ENCODE peak calls at places on chromosomes 5 and 9, in ten cellular contexts. W is neuronal stem cell, L is heart left ventricle, F is tibial nerve, Q is A549, O is aorta, A is small intestine, Y is DND-41, X is HAP-1, G is tibial artery. M is an unnamed sample.
A peak's percentile ranks its signal among the peaks of the same experiment; 100 is the strongest.

GRCh38 chr5:94017579-94017978 is 276.2 kb upstream of the POU5F2 start:
- DNase-seq in W (no peak), L (no peak), F (no peak), Q (no peak), O (no peak), A (no peak), Y (no peak), X (no peak), G (no peak), M (no peak)

GRCh38 chr5:150266807-150267408 is 22.7 kb downstream of the CAMK2A start:
- DNase-seq in W (no peak), L (no peak), F (peak; percentile 15), Q (no peak), O (no peak), A (no peak), Y (no peak), X (no peak), G (no peak), M (no peak)

GRCh38 chr9:2359821-2360220 is 261.8 kb upstream of the VLDLR start:
- DNase-seq in W (peak; percentile 31), L (no peak), F (no peak), Q (no peak), O (no peak), A (no peak), Y (no peak), X (no peak), G (no peak), M (no peak)

GRCh38 chr9:1200847-1201251 is 150.7 kb downstream of the DMRT2 start:
- DNase-seq in W (no peak), L (peak; percentile 51), F (no peak), Q (no peak), O (no peak), A (no peak), Y (no peak), X (no peak), G (no peak), M (no peak)

GRCh38 chr5:24163091-24163490 is 481.7 kb downstream of the CDH10 start:
- DNase-seq in W (no peak), L (no peak), F (no peak), Q (peak; percentile 5), O (no peak), A (no peak), Y (no peak), X (no peak), G (no peak), M (no peak)

GRCh38 chr9:98532574-98532973 is 176.2 kb downstream of the GABBR2 start:
- DNase-seq in W (no peak), L (no peak), F (no peak), Q (no peak), O (no peak), A (no peak), Y (no peak), X (no peak), G (no peak), M (no peak)

GRCh38 chr5:80668016-80668969 is 13.5 kb upstream of the DHFR start:
- DNase-seq in W (no peak), L (no peak), F (no peak), Q (no peak), O (no peak), A (peak; percentile 85), Y (peak; percentile 45), X (no peak), G (no peak), M (no peak)

GRCh38 chr9:35757527-35758275 is 3.6 kb upstream of the MSMP start:
- DNase-seq in W (no peak), L (peak; percentile 48), F (no peak), Q (peak; percentile 52), O (no peak), A (peak; percentile 67), Y (no peak), X (peak; percentile 53), G (peak; percentile 54), M (no peak)

GRCh38 chr5:128711216-128711615 is 173.2 kb upstream of the FBN2 start:
- DNase-seq in W (no peak), L (no peak), F (no peak), Q (no peak), O (no peak), A (no peak), Y (no peak), X (no peak), G (no peak), M (no peak)

GRCh38 chr5:141787376-141787775 is 90.8 kb downstream of the PCDH1 start:
- DNase-seq in W (no peak), L (no peak), F (peak; percentile 8), Q (no peak), O (no peak), A (peak; percentile 56), Y (no peak), X (no peak), G (no peak), M (no peak)

GRCh38 chr9:5422276-5422675 is 15.4 kb downstream of the PLGRKT start:
- DNase-seq in W (no peak), L (no peak), F (no peak), Q (no peak), O (no peak), A (no peak), Y (no peak), X (no peak), G (no peak), M (no peak)

GRCh38 chr5:79753863-79754645 is 64.4 kb downstream of the CMYA5 start:
- DNase-seq in W (no peak), L (no peak), F (no peak), Q (no peak), O (no peak), A (peak; percentile 2), Y (no peak), X (no peak), G (no peak), M (no peak)

GRCh38 chr5:75337366-75338021 is 474 bp downstream of the HMGCR start:
- DNase-seq in W (no peak), L (peak; percentile 34), F (peak; percentile 20), Q (no peak), O (peak; percentile 67), A (peak; percentile 43), Y (peak; percentile 33), X (no peak), G (peak; percentile 37), M (peak; percentile 12)

GRCh38 chr9:123550797-123551196 is 194.8 kb downstream of the CRB2 start:
- DNase-seq in W (peak; percentile 79), L (no peak), F (no peak), Q (no peak), O (no peak), A (no peak), Y (no peak), X (no peak), G (no peak), M (no peak)

GRCh38 chr5:42912184-42912766 is 100.6 kb upstream of the SELENOP start:
- DNase-seq in W (no peak), L (no peak), F (peak; percentile 32), Q (peak; percentile 57), O (no peak), A (no peak), Y (peak; percentile 53), X (no peak), G (no peak), M (peak; percentile 69)

GRCh38 chr5:78611161-78611605 is 37.4 kb downstream of the LHFPL2 start:
- DNase-seq in W (peak; percentile 21), L (no peak), F (no peak), Q (no peak), O (no peak), A (no peak), Y (no peak), X (no peak), G (no peak), M (no peak)
- H3K4me1 ChIP-seq in W (peaks cover 7% of the 10 kb centered on the region), L (peaks cover 19% of the 10 kb centered on the region), F (peaks cover 11% of the 10 kb centered on the region), Q (peaks cover 73% of the 10 kb centered on the region), O (peaks cover 4% of the 10 kb centered on the region), A (no peaks in the 10 kb centered on the region), Y (no peaks in the 10 kb centered on the region), X (no peaks in the 10 kb centered on the region), G (peaks cover 29% of the 10 kb centered on the region), M (no peaks in the 10 kb centered on the region)

GRCh38 chr5:73826301-73826700 is 200.3 kb downstream of the ARHGEF28 start:
- DNase-seq in W (no peak), L (no peak), F (no peak), Q (no peak), O (no peak), A (no peak), Y (no peak), X (no peak), G (no peak), M (no peak)

GRCh38 chr5:73825736-73826135 is 199.7 kb downstream of the ARHGEF28 start:
- DNase-seq in W (no peak), L (no peak), F (no peak), Q (no peak), O (no peak), A (no peak), Y (no peak), X (no peak), G (no peak), M (no peak)

GRCh38 chr5:73823508-73823925 is 197.5 kb downstream of the ARHGEF28 start:
- DNase-seq in W (no peak), L (no peak), F (no peak), Q (no peak), O (no peak), A (no peak), Y (no peak), X (no peak), G (no peak), M (no peak)

GRCh38 chr5:73826761-73827450 is 200.9 kb downstream of the ARHGEF28 start:
- DNase-seq in W (no peak), L (no peak), F (peak; percentile 30), Q (peak; percentile 33), O (no peak), A (no peak), Y (no peak), X (no peak), G (no peak), M (no peak)

GRCh38 chr5:73825219-73825618 is 199.2 kb downstream of the ARHGEF28 start:
- DNase-seq in W (no peak), L (no peak), F (no peak), Q (no peak), O (no peak), A (no peak), Y (no peak), X (no peak), G (no peak), M (no peak)
- H3K4me1 ChIP-seq in W (no peaks in the 10 kb centered on the region), L (no peaks in the 10 kb centered on the region), F (no peaks in the 10 kb centered on the region), Q (peaks cover 76% of the 10 kb centered on the region), O (peaks cover 8% of the 10 kb centered on the region), A (no peaks in the 10 kb centered on the region), Y (no peaks in the 10 kb centered on the region), X (no peaks in the 10 kb centered on the region), G (no peaks in the 10 kb centered on the region), M (no peaks in the 10 kb centered on the region)

DNA sequence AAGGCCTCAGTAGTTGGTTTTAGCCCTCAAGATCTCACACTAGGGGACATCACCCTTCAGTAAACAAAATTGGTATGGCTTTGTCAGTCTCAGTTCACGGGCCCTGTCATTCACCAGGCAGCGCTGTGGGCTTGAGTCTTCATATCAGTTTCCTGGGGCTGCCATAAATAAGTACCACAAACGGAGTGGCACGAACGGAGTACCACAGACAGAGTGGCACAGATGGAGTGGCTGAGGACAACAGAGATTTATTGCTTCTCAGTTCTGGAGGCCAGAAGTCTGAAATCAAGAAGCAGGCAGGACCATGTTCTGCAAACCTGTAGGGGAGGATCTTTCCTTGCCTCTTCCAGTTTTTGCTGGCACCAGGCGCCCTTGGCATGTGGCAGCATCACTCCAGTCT is 37.5 kb downstream of the DYNC2I2 start:
- DNase-seq in W (no peak), L (no peak), F (no peak), Q (no peak), O (no peak), A (no peak), Y (no peak), X (no peak), G (no peak), M (no peak)
- H3K4me1 ChIP-seq in W (no peaks in the 10 kb centered on the region), L (no peaks in the 10 kb centered on the region), F (no peaks in the 10 kb centered on the region), Q (no peaks in the 10 kb centered on the region), O (no peaks in the 10 kb centered on the region), A (no peaks in the 10 kb centered on the region), Y (no peaks in the 10 kb centered on the region), X (no peaks in the 10 kb centered on the region), G (no peaks in the 10 kb centered on the region), M (no peaks in the 10 kb centered on the region)

GRCh38 chr5:172773481-172774469 is 2.8 kb upstream of the DUSP1 start:
- DNase-seq in W (no peak), L (no peak), F (no peak), Q (no peak), O (no peak), A (no peak), Y (no peak), X (peak; percentile 28), G (no peak), M (no peak)
- H3K4me1 ChIP-seq in W (peaks cover 8% of the 10 kb centered on the region), L (peaks cover 34% of the 10 kb centered on the region), F (peaks cover 34% of the 10 kb centered on the region), Q (peaks cover 65% of the 10 kb centered on the region), O (peaks cover 6% of the 10 kb centered on the region), A (peaks cover 13% of the 10 kb centered on the region), Y (peaks cover 49% of the 10 kb centered on the region), X (peaks cover 16% of the 10 kb centered on the region), G (peaks cover 35% of the 10 kb centered on the region), M (peaks cover 45% of the 10 kb centered on the region)

M was measured in CD8-positive, alpha-beta T cell.